ENCODE peak calls at places on chromosomes 2 and 18, in eight cellular contexts. U is GM23338, M is HepG2, N is Panc1, W is upper lobe of left lung, K is HCT116, O is K562, J is GM12878. G is an unnamed sample.

GRCh38 chr2:168184896-168185513 is 62.4 kb downstream of the STK39 start:
- ATAC-seq in U (no peak), M (no peak), N (no peak), W (no peak), K (no peak), O (no peak), J (no peak), G (no peak)

GRCh38 chr2:226122067-226122466 is 677.6 kb downstream of the IRS1 start:
- ATAC-seq in U (no peak), M (no peak), N (no peak), W (no peak), K (no peak), O (no peak), J (no peak), G (no peak)

GRCh38 chr2:199441759-199442158 is 16.0 kb downstream of the SATB2 start:
- ATAC-seq in U (no peak), M (peak; percentile 39), N (peak; percentile 17), W (no peak), K (no peak), O (no peak), J (no peak), G (no peak)

GRCh38 chr2:112065486-112065885 is 10.4 kb downstream of the TMEM87B start:
- ATAC-seq in U (no peak), M (no peak), N (no peak), W (no peak), K (no peak), O (no peak), J (no peak), G (no peak)

GRCh38 chr2:215415820-215416613 is 19.9 kb downstream of the FN1 start:
- ATAC-seq in U (no peak), M (no peak), N (no peak), W (no peak), K (no peak), O (no peak), J (no peak), G (no peak)

GRCh38 chr18:59372975-59373374 is 13.9 kb upstream of the LMAN1 start:
- ATAC-seq in U (no peak), M (no peak), N (no peak), W (no peak), K (no peak), O (no peak), J (peak; percentile 51), G (no peak)

GRCh38 chr2:239393401-239393940 is 7.3 kb downstream of the HDAC4 start:
- ATAC-seq in U (no peak), M (no peak), N (no peak), W (no peak), K (no peak), O (no peak), J (no peak), G (no peak)

GRCh38 chr2:28648671-28649395 is 102.8 kb upstream of the PPP1CB start:
- ATAC-seq in U (no peak), M (no peak), N (no peak), W (no peak), K (no peak), O (no peak), J (peak; percentile 33), G (no peak)

GRCh38 chr2:16728742-16729141 is 63.1 kb upstream of the CYRIA start:
- ATAC-seq in U (no peak), M (no peak), N (no peak), W (no peak), K (no peak), O (no peak), J (peak; percentile 84), G (no peak)

GRCh38 chr2:60514886-60515407 is 38.5 kb downstream of the BCL11A start:
- ATAC-seq in U (peak; percentile 14), M (no peak), N (no peak), W (no peak), K (no peak), O (no peak), J (peak; percentile 11), G (no peak)

GRCh38 chr18:63564576-63564975 is 22.4 kb downstream of the SERPINB12 start:
- ATAC-seq in U (no peak), M (no peak), N (no peak), W (no peak), K (no peak), O (no peak), J (no peak), G (no peak)

GRCh38 chr2:44974064-44974715 is 32.7 kb downstream of the SIX3 start:
- ATAC-seq in U (peak; percentile 84), M (peak; percentile 64), N (peak; percentile 67), W (no peak), K (peak; percentile 97), O (peak; percentile 86), J (peak; percentile 72), G (no peak)

GRCh38 chr2:86704482-86704971 is 15.6 kb upstream of the RMND5A start:
- ATAC-seq in U (no peak), M (peak; percentile 63), N (peak; percentile 91), W (peak; percentile 68), K (peak; percentile 84), O (no peak), J (no peak), G (peak; percentile 25)

GRCh38 chr2:70947556-70948184 is 12.0 kb downstream of the ATP6V1B1 start:
- ATAC-seq in U (peak; percentile 19), M (peak; percentile 67), N (peak; percentile 73), W (no peak), K (peak; percentile 64), O (peak; percentile 49), J (peak; percentile 37), G (peak; percentile 5)

GRCh38 chr18:79393181-79393598 is 2.5 kb upstream of the NFATC1 start:
- ATAC-seq in U (peak; percentile 5), M (no peak), N (no peak), W (peak; percentile 28), K (no peak), O (no peak), J (peak; percentile 11), G (no peak)

GRCh38 chr2:156436477-156437085 is 402 bp downstream of the GPD2 start:
- ATAC-seq in U (peak; percentile 31), M (no peak), N (no peak), W (no peak), K (no peak), O (peak; percentile 73), J (peak; percentile 56), G (no peak)

GRCh38 chr2:199818001-199818400 is 33.0 kb downstream of the FTCDNL1 start:
- ATAC-seq in U (no peak), M (no peak), N (no peak), W (no peak), K (no peak), O (no peak), J (no peak), G (no peak)

GRCh38 chr2:202771741-202772470 is 99.7 kb downstream of the ICA1L start:
- ATAC-seq in U (no peak), M (no peak), N (no peak), W (no peak), K (no peak), O (no peak), J (no peak), G (no peak)

GRCh38 chr2:61218817-61219170 is 56.8 kb downstream of the C2orf74 start:
- ATAC-seq in U (no peak), M (no peak), N (no peak), W (no peak), K (no peak), O (no peak), J (no peak), G (no peak)

GRCh38 chr2:71923887-71924533 is 223.7 kb downstream of the CYP26B1 start:
- ATAC-seq in U (peak; percentile 98), M (peak; percentile 89), N (peak; percentile 90), W (no peak), K (peak; percentile 93), O (peak; percentile 95), J (peak; percentile 96), G (peak; percentile 70)

GRCh38 chr2:124315221-124315880 is 290.3 kb downstream of the CNTNAP5 start:
- ATAC-seq in U (no peak), M (no peak), N (no peak), W (no peak), K (no peak), O (no peak), J (no peak), G (no peak)

GRCh38 chr18:35050638-35051287 is 9.6 kb downstream of the MAPRE2 start:
- ATAC-seq in U (peak; percentile 75), M (no peak), N (no peak), W (peak; percentile 72), K (no peak), O (peak; percentile 59), J (peak; percentile 43), G (peak; percentile 74)

GRCh38 chr2:156486175-156486574 is 50.0 kb downstream of the GPD2 start:
- ATAC-seq in U (no peak), M (no peak), N (no peak), W (no peak), K (no peak), O (no peak), J (no peak), G (no peak)

GRCh38 chr2:31534636-31535035 is 46.1 kb downstream of the SRD5A2 start:
- ATAC-seq in U (no peak), M (no peak), N (no peak), W (no peak), K (no peak), O (no peak), J (no peak), G (no peak)

GRCh38 chr2:19752500-19752899 is 149.3 kb downstream of the TTC32 start:
- ATAC-seq in U (no peak), M (no peak), N (no peak), W (no peak), K (no peak), O (no peak), J (no peak), G (no peak)

GRCh38 chr18:47560693-47561092 is 309.2 kb upstream of the SKOR2 start:
- ATAC-seq in U (peak; percentile 92), M (peak; percentile 31), N (no peak), W (no peak), K (peak; percentile 53), O (no peak), J (no peak), G (no peak)
- H3K27me3 ChIP-seq in U (no peaks in the 10 kb centered on the region), M (peaks cover 2% of the 10 kb centered on the region), N (no peaks in the 10 kb centered on the region), W (no peaks in the 10 kb centered on the region), K (peaks cover 35% of the 10 kb centered on the region), O (peaks cover 3% of the 10 kb centered on the region), J (no peaks in the 10 kb centered on the region), G (peaks cover 39% of the 10 kb centered on the region)

GRCh38 chr2:46866770-46867246 is 48.8 kb downstream of the MCFD2 start:
- ATAC-seq in U (no peak), M (peak; percentile 67), N (no peak), W (peak; percentile 65), K (no peak), O (no peak), J (no peak), G (peak; percentile 74)
- TF ChIP-seq POLR2AphosphoS5 in U (no peak), M (no peak), N (no peak), W (peak; percentile 83), K (no peak), O (no peak), J (no peak), G (peak; percentile 62)

DNA sequence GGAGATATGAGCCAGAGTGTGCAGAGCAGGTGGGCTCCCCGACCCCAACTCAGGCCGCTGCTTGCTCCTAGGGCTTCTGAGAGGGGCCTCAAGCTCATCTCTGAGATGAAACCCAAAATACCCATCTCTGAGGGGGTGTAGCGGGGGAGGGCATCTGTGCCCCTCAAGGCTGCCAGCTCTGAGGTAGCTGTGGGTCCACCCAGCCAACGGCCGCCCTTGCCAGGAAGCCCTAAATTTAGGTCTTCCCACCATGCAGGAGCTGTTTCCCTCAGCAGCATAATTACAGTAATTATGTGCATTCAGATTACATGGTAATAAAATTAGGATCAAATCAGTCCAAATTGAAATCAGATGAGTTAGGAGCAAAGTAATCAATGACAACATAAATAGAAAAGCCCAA is 97.8 kb upstream of the MCFD2 start:
- ATAC-seq in U (no peak), M (no peak), N (no peak), W (no peak), K (no peak), O (no peak), J (no peak), G (no peak)
- H3K36me3 ChIP-seq in U (no peaks in the 10 kb centered on the region), M (peaks cover 44% of the 10 kb centered on the region), N (no peaks in the 10 kb centered on the region), W (peaks cover 54% of the 10 kb centered on the region), K (no peaks in the 10 kb centered on the region), O (peaks cover 12% of the 10 kb centered on the region), J (peaks cover 23% of the 10 kb centered on the region), G (peaks cover 25% of the 10 kb centered on the region)

GRCh38 chr2:101832114-101832513 is 134.6 kb downstream of the MAP4K4 start:
- ATAC-seq in U (no peak), M (no peak), N (no peak), W (no peak), K (no peak), O (no peak), J (no peak), G (no peak)
- H3K27me3 ChIP-seq in U (no peaks in the 10 kb centered on the region), M (no peaks in the 10 kb centered on the region), N (no peaks in the 10 kb centered on the region), W (no peaks in the 10 kb centered on the region), K (no peaks in the 10 kb centered on the region), O (no peaks in the 10 kb centered on the region), J (no peaks in the 10 kb centered on the region), G (no peaks in the 10 kb centered on the region)

G was measured in gastroesophageal sphincter.